ENCODE peak calls at places on chromosomes 1 and 21, in four cellular contexts. K is RPMI8226; O is T-helper 22 cell; E is CD4-positive, alpha-beta T cell. A is an unnamed sample.
A peak's percentile ranks its signal among the peaks of the same experiment; 100 is the strongest.

GRCh38 chr1:33443705-33444180 is 12.8 kb upstream of the PHC2 start:
- DNase-seq in O (no peak), E (no peak), K (no peak), A (no peak)

GRCh38 chr1:175935166-175935565 is 191.8 kb upstream of the TNR start:
- DNase-seq in K (no peak), O (no peak), E (no peak), A (no peak)

GRCh38 chr21:37916795-37917142 is 512 bp upstream of the KCNJ6 start:
- DNase-seq in E (no peak), O (no peak), K (peak; percentile 9), A (no peak)

GRCh38 chr1:89589515-89589914 is 43.4 kb upstream of the LRRC8C start:
- DNase-seq in O (no peak), E (no peak), K (no peak), A (no peak)

GRCh38 chr1:24043345-24044032 is 63.4 kb upstream of the SRSF10 start:
- DNase-seq in K (no peak), E (no peak), O (no peak), A (no peak)

GRCh38 chr1:75725861-75726361 is 1.4 kb downstream of the ACADM start:
- DNase-seq in E (no peak), K (peak; percentile 38), O (no peak), A (peak; percentile 59)

GRCh38 chr1:201760516-201760915 is 68.4 kb upstream of the IPO9 start:
- DNase-seq in K (no peak), E (no peak), O (no peak), A (no peak)

GRCh38 chr1:31591425-31592093 is 15.2 kb downstream of the TINAGL1 start:
- DNase-seq in K (peak; percentile 38), E (no peak), O (no peak), A (peak; percentile 69)

GRCh38 chr21:31252091-31252490 is 92.0 kb downstream of the TIAM1 start:
- DNase-seq in E (no peak), O (no peak), K (no peak), A (no peak)

GRCh38 chr21:45416619-45417018 is 11.7 kb downstream of the COL18A1 start:
- DNase-seq in E (no peak), K (no peak), O (no peak), A (no peak)

GRCh38 chr1:181163662-181164061 is 75.2 kb downstream of the IER5 start:
- DNase-seq in K (no peak), O (no peak), E (no peak), A (no peak)

GRCh38 chr1:157085416-157085815 is 14.2 kb downstream of the ETV3L start:
- DNase-seq in K (no peak), O (no peak), E (no peak), A (no peak)

GRCh38 chr1:35319988-35320713 is 51.6 kb downstream of the ZMYM4 start:
- DNase-seq in O (no peak), E (no peak), K (no peak), A (no peak)

GRCh38 chr1:38872401-38873026 is 634 bp downstream of the MYCBP start:
- DNase-seq in O (no peak), E (peak; percentile 45), K (peak; percentile 59), A (no peak)

GRCh38 chr21:41954654-41955499 is 1.1 kb upstream of the C2CD2 start:
- DNase-seq in O (no peak), K (no peak), E (no peak), A (no peak)

GRCh38 chr1:39170731-39171375 is 33.6 kb upstream of the MACF1 start:
- DNase-seq in O (no peak), K (no peak), E (no peak), A (no peak)

GRCh38 chr1:207088161-207088560 is 499 bp upstream of the C4BPB start:
- DNase-seq in O (no peak), K (no peak), E (no peak), A (no peak)

GRCh38 chr1:69499203-69499803 is 68.4 kb upstream of the LRRC7 start:
- DNase-seq in E (no peak), O (no peak), K (no peak), A (no peak)

GRCh38 chr1:92832537-92833160 is 809 bp downstream of the RPL5 start:
- DNase-seq in K (no peak), O (no peak), E (no peak), A (no peak)

GRCh38 chr1:30371888-30372791 is 351.2 kb downstream of the MATN1 start:
- DNase-seq in O (no peak), E (no peak), K (no peak), A (no peak)

GRCh38 chr1:155977607-155978324 is 581 bp downstream of the ARHGEF2 start:
- DNase-seq in K (peak; percentile 35), E (peak; percentile 41), O (peak; percentile 50), A (no peak)

GRCh38 chr1:18818036-18818435 is 41.4 kb downstream of the TAS1R2 start:
- DNase-seq in O (no peak), E (no peak), K (no peak), A (no peak)

GRCh38 chr1:210104103-210104502 is 128.5 kb upstream of the SERTAD4 start:
- DNase-seq in K (no peak), O (no peak), E (no peak), A (peak; percentile 12)

GRCh38 chr1:28197682-28198415 is 21.4 kb upstream of the PTAFR start:
- DNase-seq in E (no peak), K (no peak), O (no peak), A (no peak)

GRCh38 chr1:76330993-76331603 is 256.6 kb downstream of the ST6GALNAC3 start:
- DNase-seq in K (peak; percentile 31), O (no peak), E (no peak), A (peak; percentile 32)

GRCh38 chr1:174005032-174005431 is 17.1 kb downstream of the RC3H1 start:
- DNase-seq in E (no peak), O (no peak), K (no peak), A (no peak)

GRCh38 chr1:215076312-215076711 is 6.2 kb upstream of the KCNK2 start:
- DNase-seq in K (peak; percentile 41), O (no peak), E (no peak), A (no peak)